ENCODE peak calls at places on chromosomes 5 and 9, in six cellular contexts. X is pancreas, N is IMR-90, O is transverse colon, Y is A673, Q is lower lobe of right lung. E is an unnamed sample.
A peak's percentile ranks its signal among the peaks of the same experiment; 100 is the strongest.

GRCh38 chr5:150662731-150663516 is 1.9 kb downstream of the MYOZ3 start:
- DNase-seq in X (no peak), N (no peak), O (no peak), Y (no peak), Q (no peak), E (no peak)

GRCh38 chr9:86548220-86548619 is 194.0 kb upstream of the TUT7 start:
- DNase-seq in X (no peak), N (no peak), O (no peak), Y (no peak), Q (no peak), E (no peak)

GRCh38 chr9:127198587-127198986 is 66.0 kb upstream of the GARNL3 start:
- DNase-seq in X (no peak), N (no peak), O (no peak), Y (no peak), Q (no peak), E (no peak)

GRCh38 chr5:141694479-141694878 is 12.4 kb upstream of the ARAP3 start:
- DNase-seq in X (no peak), N (no peak), O (no peak), Y (no peak), Q (no peak), E (no peak)

GRCh38 chr9:130111805-130112204 is 58.1 kb downstream of the GPR107 start:
- DNase-seq in X (no peak), N (no peak), O (no peak), Y (no peak), Q (peak; percentile 20), E (no peak)

GRCh38 chr5:124285071-124285470 is 461.4 kb downstream of the ZNF608 start:
- DNase-seq in X (peak; percentile 63), N (no peak), O (no peak), Y (no peak), Q (no peak), E (no peak)

GRCh38 chr5:56669534-56670483 is 145.5 kb upstream of the MAP3K1 start:
- DNase-seq in X (peak; percentile 89), N (peak; percentile 12), O (peak; percentile 71), Y (no peak), Q (peak; percentile 66), E (peak; percentile 26)

GRCh38 chr5:111337688-111338087 is 113.5 kb downstream of the CAMK4 start:
- DNase-seq in X (no peak), N (no peak), O (no peak), Y (no peak), Q (no peak), E (no peak)

GRCh38 chr9:17906204-17906840 is 327.5 kb downstream of the SH3GL2 start:
- DNase-seq in X (peak; percentile 11), N (no peak), O (peak; percentile 59), Y (no peak), Q (peak; percentile 35), E (no peak)

GRCh38 chr9:92564982-92565381 is 29.2 kb upstream of the ECM2 start:
- DNase-seq in X (no peak), N (peak; percentile 47), O (no peak), Y (no peak), Q (no peak), E (no peak)

GRCh38 chr5:136028090-136028489 is 698 bp upstream of the TGFBI start:
- DNase-seq in X (no peak), N (no peak), O (no peak), Y (no peak), Q (no peak), E (no peak)

GRCh38 chr5:136030956-136031611 is 2.3 kb downstream of the TGFBI start:
- DNase-seq in X (no peak), N (no peak), O (no peak), Y (peak; percentile 91), Q (no peak), E (no peak)

GRCh38 chr5:136027316-136027715 is 1.5 kb upstream of the TGFBI start:
- DNase-seq in X (no peak), N (no peak), O (no peak), Y (no peak), Q (no peak), E (no peak)

GRCh38 chr5:136030252-136030651 is 1.5 kb downstream of the TGFBI start:
- DNase-seq in X (no peak), N (no peak), O (no peak), Y (no peak), Q (no peak), E (no peak)

GRCh38 chr5:136028782-136029742 is at the start of gene TGFBI:
- DNase-seq in X (peak; percentile 68), N (peak; percentile 67), O (peak; percentile 69), Y (peak; percentile 63), Q (peak; percentile 82), E (no peak)
- H3K27me3 ChIP-seq in X (no peaks in the 10 kb centered on the region), N (no peaks in the 10 kb centered on the region), O (peaks cover 9% of the 10 kb centered on the region), Y (no peaks in the 10 kb centered on the region), Q (peaks cover 12% of the 10 kb centered on the region), E (no peaks in the 10 kb centered on the region)

DNA sequence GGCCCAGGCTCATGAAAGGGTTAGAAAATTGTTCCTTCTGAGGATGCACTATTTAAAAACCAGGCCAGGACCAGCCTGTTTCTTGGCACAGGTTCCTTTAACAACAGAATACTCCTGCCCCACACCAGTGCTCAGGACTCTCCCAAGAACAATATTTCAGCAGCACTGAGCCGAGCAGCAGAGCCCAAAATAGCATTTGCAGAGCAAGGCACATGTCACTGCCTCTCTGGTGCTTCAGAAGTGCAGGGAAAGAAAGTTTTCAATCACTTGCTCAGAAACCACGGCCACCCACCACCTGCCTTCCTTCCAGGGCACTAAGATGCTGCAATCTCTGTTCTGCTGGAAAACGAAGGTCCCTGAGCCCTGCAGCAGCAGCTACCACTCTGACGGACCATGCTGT is 77.6 kb downstream of the SIL1 start:
- DNase-seq in X (no peak), N (no peak), O (no peak), Y (no peak), Q (no peak), E (no peak)
- H3K27ac ChIP-seq in X (no peak overlapping the region), N (no peak overlapping the region), O (peak overlapping the region; percentile 19), Y (no peak overlapping the region), Q (no peak overlapping the region), E (no peak overlapping the region)

DNA sequence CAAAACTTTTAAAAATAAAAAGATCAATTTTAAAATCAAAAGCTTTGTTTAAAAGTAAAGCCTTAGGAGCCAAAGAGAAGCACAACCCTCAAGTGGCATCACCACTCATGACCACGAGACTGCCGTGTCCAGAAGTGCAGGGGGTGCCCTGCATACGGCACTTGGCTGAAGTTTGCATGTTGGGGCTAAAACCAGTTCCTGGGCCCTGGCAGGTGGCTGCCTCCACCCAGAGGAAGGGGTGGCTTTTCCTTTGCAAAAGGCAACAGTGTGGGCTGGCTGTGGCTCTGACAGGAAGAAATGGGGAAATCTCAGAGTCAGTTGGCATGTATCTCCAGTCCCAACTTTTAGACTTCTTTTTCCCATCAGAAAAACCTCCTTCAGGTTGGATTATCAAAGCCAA is 15.2 kb downstream of the TRMO start:
- DNase-seq in X (no peak), N (no peak), O (no peak), Y (no peak), Q (peak; percentile 70), E (peak; percentile 37)
- H3K4me3 ChIP-seq in X (no peak overlapping the region), N (no peak overlapping the region), O (no peak overlapping the region), Y (no peak overlapping the region), Q (no peak overlapping the region), E (no peak overlapping the region)

DNA sequence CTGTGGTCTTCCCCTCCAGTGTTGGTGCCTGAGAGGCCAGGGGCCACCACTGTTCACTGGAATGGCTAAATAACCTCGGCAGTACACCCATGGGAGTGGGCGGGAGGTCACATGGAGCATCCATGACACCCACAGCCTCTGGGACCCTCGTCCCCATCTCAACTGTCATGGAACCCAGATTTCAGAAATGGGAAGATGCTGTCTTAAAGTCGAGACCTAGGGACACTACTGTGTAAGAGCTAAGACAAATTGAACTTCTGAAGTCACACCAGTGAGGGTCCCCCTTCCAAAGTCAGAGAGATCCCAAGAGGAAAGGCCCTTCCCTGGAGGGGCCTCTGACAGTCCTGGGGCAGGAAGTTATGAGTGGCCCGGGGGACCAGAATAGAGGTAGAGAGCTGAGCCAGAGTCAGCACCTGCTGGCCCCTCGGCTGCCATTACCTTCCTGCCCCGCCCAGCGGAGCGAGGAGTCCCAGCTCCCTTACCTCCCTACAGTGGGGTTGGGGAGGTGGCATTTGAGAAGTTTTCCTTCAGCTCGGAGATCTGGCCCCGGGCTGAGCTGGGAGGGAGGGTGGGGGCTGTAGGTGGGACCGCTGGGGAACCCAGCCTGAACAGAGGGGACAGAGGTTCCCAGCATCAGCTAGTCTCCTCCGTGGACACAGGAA is 7.6 kb downstream of the BARX1 start:
- DNase-seq in X (no peak), N (no peak), O (no peak), Y (no peak), Q (no peak), E (no peak)
- H3K27me3 ChIP-seq in X (peaks cover 18% of the 10 kb centered on the region), N (peaks cover 95% of the 10 kb centered on the region), O (peaks cover 100% of the 10 kb centered on the region), Y (peaks cover 79% of the 10 kb centered on the region), Q (peaks cover 100% of the 10 kb centered on the region), E (peaks cover 45% of the 10 kb centered on the region)

DNA sequence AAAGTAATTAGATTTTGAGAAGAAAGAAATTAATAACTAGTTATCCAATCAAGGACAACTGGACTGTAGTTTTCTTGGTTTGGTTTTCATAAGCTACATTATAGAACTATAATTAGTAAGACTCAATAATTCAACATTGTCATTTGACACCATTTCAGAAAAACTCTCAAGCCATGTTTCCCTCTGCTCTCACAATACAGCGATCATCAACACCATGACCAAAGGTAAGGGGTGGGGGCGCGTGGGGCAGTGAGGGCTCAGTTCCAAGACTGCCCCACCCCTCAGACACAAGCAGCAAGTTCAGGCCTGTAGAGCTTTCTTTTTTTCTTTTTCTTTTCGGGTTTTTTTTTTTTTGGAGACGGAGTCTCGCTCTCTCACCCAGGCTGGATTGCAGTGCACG is 6.4 kb downstream of the CMBL start:
- DNase-seq in X (peak; percentile 33), N (no peak), O (peak; percentile 61), Y (no peak), Q (no peak), E (no peak)
- H3K27ac ChIP-seq in X (peak overlapping the region; percentile 76), N (no peak overlapping the region), O (peak overlapping the region; percentile 89), Y (no peak overlapping the region), Q (no peak overlapping the region), E (no peak overlapping the region)